ENCODE peak calls at places on chromosomes 6 and 20, in six cellular contexts. H is mammary epithelial cell, W is K562, C is Calu3, U is ovary, M is NB4. N is an unnamed sample.

GRCh38 chr6:70957284-70957617 is 391 bp upstream of the B3GAT2 start:
- DNase-seq in U (no peak), W (no peak), C (no peak), H (no peak), M (no peak), N (no peak)

GRCh38 chr6:125904871-125905270 is 51.7 kb upstream of the HINT3 start:
- DNase-seq in C (no peak), W (no peak), M (peak), H (peak), U (no peak), N (peak)

GRCh38 chr20:13611726-13612125 is 27.0 kb downstream of the TASP1 start:
- DNase-seq in M (no peak), H (no peak), W (no peak), C (no peak), U (no peak), N (no peak)

GRCh38 chr20:51233345-51233744 is 210.4 kb upstream of the KCNG1 start:
- DNase-seq in W (no peak), M (no peak), U (no peak), C (no peak), H (peak), N (peak)

GRCh38 chr20:23622839-23623343 is 14.9 kb downstream of the CST3 start:
- DNase-seq in U (peak), H (peak), C (peak), W (peak), M (peak), N (peak)

GRCh38 chr20:41046716-41047115 is 18.1 kb downstream of the TOP1 start:
- DNase-seq in H (no peak), U (no peak), W (no peak), C (no peak), M (peak), N (peak)

GRCh38 chr6:112222111-112222726 is 32.1 kb downstream of the LAMA4 start:
- DNase-seq in C (no peak), M (no peak), H (no peak), W (no peak), U (no peak), N (no peak)

GRCh38 chr6:3585320-3585935 is 128.6 kb upstream of the SLC22A23 start:
- DNase-seq in C (no peak), W (no peak), M (no peak), U (no peak), H (peak), N (peak)

GRCh38 chr6:55578537-55579363 is at the start of gene HMGCLL1:
- DNase-seq in H (peak), C (peak), W (no peak), M (no peak), U (no peak), N (peak)

GRCh38 chr6:47451162-47451561 is 26.4 kb upstream of the CD2AP start:
- DNase-seq in W (no peak), U (no peak), M (no peak), H (no peak), C (no peak), N (no peak)

GRCh38 chr6:35161265-35161664 is 20.1 kb upstream of the TCP11 start:
- DNase-seq in U (no peak), C (no peak), H (no peak), M (no peak), W (no peak), N (no peak)

GRCh38 chr6:43248791-43249190 is 5.5 kb downstream of the TTBK1 start:
- DNase-seq in M (no peak), H (no peak), C (no peak), W (no peak), U (no peak), N (no peak)
- TF ChIP-seq CTCF in M (no peak), H (no peak), C (no peak), W (no peak), U (no peak), N (no peak)

DNA sequence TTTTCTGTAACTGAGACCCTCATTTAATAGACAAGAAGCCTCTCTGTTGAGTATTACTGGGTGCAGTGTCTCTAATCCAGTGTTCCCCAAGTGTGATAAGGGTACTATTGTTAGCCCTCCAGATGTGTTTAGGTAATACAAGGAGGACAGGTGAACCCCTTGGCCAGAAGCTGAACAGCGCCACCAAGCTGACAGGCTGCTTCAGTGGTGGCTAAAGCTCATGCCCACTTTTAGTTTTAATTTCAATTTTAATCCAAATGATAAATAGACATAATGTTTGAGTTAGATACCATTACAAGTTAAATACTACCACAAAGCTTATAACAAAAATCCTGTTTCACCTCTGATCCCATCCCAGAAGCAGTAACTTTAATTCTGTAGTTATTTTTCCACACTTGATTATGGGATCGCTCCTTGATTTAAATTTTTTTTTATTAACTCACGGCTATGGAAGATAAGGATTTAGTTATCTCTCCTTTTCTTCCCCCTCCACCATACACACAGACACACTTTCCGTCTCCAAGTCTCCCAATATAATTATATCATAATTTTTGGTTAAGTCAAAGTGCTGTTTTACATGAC is 8.3 kb upstream of the STK35 start:
- DNase-seq in W (no peak), M (peak), U (no peak), C (peak), H (peak), N (peak)
- TF ChIP-seq CTCF in W (peak), M (peak), U (no peak), C (peak), H (peak), N (peak)

GRCh38 chr6:168167431-168168315 is 88.7 kb upstream of the FRMD1 start:
- DNase-seq in C (no peak), H (no peak), M (no peak), U (no peak), W (no peak), N (no peak)

GRCh38 chr6:168166627-168167026 is 87.6 kb upstream of the FRMD1 start:
- DNase-seq in W (no peak), C (no peak), H (no peak), U (no peak), M (no peak), N (no peak)

GRCh38 chr6:168165373-168165772 is 86.4 kb upstream of the FRMD1 start:
- DNase-seq in H (no peak), M (no peak), C (no peak), W (no peak), U (no peak), N (no peak)

GRCh38 chr6:168164462-168165061 is 85.5 kb upstream of the FRMD1 start:
- DNase-seq in H (no peak), U (no peak), W (no peak), M (no peak), C (no peak), N (no peak)

DNA sequence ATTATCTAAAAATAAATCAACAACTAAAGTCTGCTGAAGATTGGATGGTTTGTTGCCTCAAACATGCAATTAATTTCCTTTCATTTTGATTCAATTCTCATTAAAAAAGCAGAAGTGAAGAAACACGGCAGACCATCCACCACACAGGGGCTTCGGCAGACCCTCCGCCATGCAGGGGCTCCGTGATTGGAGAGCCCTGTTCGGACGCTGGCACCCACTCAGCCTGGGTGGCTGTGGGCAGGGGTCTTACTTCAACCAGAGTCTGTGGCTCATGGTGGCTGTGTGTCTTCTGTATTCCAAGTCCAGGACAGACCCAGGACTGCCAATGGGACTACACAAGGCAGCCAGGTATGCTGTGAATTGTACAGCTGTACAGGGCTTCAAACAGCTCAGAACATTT is 86.9 kb upstream of the FRMD1 start:
- DNase-seq in U (no peak), M (no peak), H (no peak), C (no peak), W (no peak), N (no peak)
- TF ChIP-seq CTCF in U (no peak), M (no peak), H (no peak), C (no peak), W (no peak), N (no peak)

DNA sequence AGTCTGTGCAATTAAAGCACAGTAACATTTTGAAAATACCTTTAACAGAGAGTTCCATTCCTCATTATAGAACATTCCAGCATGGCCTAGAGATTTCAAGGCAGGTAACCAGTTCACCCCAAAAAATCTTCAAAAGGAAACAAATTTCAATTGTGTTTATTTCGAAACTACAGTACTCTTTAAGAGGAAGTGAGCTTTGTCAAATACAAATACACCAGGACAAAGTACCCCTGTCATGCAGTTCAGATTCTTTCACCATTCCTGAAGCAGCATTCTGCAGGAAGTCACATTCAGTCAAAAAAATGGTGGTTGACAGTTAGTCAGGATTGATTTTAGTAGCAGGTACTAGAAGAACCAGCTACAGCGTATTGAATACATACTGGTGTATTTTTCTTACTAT is 89.7 kb upstream of the RIN2 start:
- DNase-seq in U (no peak), M (peak), H (no peak), W (no peak), C (no peak), N (no peak)
- TF ChIP-seq CTCF in U (no peak), M (no peak), H (no peak), W (no peak), C (no peak), N (no peak)

GRCh38 chr20:9407805-9408421 is 106.5 kb upstream of the LAMP5 start:
- DNase-seq in U (peak), C (peak), H (peak), M (peak), W (peak), N (peak)

GRCh38 chr20:9411833-9412232 is 102.6 kb upstream of the LAMP5 start:
- DNase-seq in H (no peak), C (no peak), M (no peak), W (no peak), U (no peak), N (no peak)

GRCh38 chr20:9409352-9409751 is 105.0 kb upstream of the LAMP5 start:
- DNase-seq in M (no peak), C (no peak), W (no peak), U (no peak), H (peak), N (peak)

GRCh38 chr20:9409981-9410380 is 104.4 kb upstream of the LAMP5 start:
- DNase-seq in W (no peak), H (peak), M (no peak), U (no peak), C (no peak), N (peak)

DNA sequence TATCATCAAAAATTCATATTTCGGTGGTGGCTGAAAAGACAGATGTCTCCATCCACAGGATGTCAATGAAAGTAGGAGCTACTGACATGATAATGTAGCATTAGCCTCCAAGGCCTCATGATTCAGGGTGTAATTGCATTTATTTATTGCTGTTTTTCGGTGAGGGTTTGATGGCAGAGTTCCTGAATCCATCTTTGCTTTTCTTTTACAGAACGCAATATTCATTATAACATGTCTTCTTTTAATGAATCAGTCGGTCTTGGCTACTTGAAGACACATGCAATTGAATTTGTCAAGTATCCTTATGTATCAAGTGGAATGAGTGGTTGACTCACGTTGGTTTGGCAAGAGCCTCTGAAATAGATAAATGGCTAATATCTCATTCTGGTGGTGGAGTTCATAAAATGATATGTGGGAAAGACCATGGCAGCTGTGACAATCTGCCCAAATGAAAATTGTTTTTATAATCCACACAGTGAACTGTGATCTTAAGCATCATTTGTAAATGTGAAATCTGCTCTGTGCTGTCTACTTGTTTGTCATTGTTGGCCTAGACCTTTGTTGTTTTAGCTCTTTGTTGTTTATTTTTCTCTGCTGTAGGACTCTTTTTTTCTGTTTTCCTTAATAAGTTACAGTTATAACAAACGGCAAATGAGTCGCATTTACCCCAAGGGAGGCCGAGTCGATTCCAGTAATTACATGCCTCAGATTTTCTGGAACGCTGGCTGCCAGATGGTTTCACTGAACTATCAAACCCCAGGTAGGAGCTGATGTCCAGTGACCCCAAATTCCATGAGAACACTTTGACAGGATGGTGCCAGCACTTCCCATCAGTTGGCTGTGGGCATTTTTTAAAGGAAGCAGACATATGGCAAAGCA is 105.7 kb upstream of the LAMP5 start:
- DNase-seq in C (no peak), M (no peak), U (no peak), W (no peak), H (peak), N (peak)
- TF ChIP-seq CTCF in C (no peak), M (no peak), U (no peak), W (no peak), H (no peak), N (no peak)

GRCh38 chr20:46709459-46710148 is at the start of gene SLC2A10:
- DNase-seq in W (peak), U (peak), C (peak), M (peak), H (no peak), N (no peak)
- TF ChIP-seq CTCF in W (no peak), U (no peak), C (no peak), M (no peak), H (no peak), N (no peak)

DNA sequence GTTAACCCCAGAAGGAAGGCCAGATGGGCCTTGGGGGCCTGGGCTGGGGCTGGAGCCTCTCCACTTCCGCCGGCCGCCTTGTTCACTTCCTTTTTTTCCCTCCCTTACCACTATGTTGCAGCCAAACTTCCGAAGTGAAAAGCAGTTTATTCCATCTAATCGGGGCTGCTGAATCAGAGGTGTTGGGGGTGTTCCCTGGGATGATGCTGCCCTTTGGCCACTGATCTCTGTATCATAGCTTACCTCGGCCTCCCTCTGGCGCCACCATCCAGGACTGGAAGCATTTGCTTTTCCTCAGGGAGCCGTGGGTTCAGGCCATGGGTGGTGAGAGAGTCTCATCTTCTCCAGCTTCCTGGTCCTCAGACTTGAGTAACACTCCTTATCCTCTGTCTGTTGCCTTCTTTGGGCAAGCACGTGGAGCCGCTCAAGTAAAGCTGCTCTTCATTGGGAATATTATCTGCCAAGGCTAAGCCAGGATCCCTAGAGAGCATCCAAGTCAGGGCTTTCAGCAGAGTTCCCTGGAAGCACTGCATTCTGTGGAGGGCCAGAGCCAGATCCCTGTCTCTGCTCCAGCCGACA is 39.6 kb downstream of the SLX4IP start:
- DNase-seq in U (no peak), C (no peak), W (no peak), H (no peak), M (peak), N (no peak)
- TF ChIP-seq CTCF in U (no peak), C (no peak), W (no peak), H (no peak), M (no peak), N (no peak)

GRCh38 chr6:41360314-41360685 is 24.9 kb downstream of the NCR2 start:
- DNase-seq in W (no peak), C (no peak), H (no peak), M (no peak), U (no peak), N (no peak)
- TF ChIP-seq CTCF in W (no peak), C (no peak), H (no peak), M (no peak), U (no peak), N (no peak)